ENCODE peak calls at places on chromosomes 12 and 14, in ten cellular contexts. One of them, this sample, is unnamed.

GRCh38 chr14:32078794-32079663 is 1.9 kb downstream of the ARHGAP5 start:
- DNase-seq in nucleus accumbens: no peak
- DNase-seq in mesothelial cell of epicardium: no peak
- DNase-seq in stimulated activated CD8-positive, alpha-beta memory T cell treated with anti-CD3 and anti-CD28 coated beads, Interleukin-15, amount 100 ng/mL, for 24 hours: no peak
- DNase-seq in effector CD4-positive, alpha-beta T cell: no peak
- DNase-seq in osteocyte: no peak
- DNase-seq in T-cell: no peak
- DNase-seq in cardiac fibroblast: peak
- DNase-seq in CD4-positive, alpha-beta T cell: no peak
- DNase-seq in activated effector memory CD4-positive, alpha-beta T cell treated with anti-CD3 and anti-CD28 coated beads, Interleukin-2, amount 50 U/mL, for 16 hours: peak
- DNase-seq in this sample: no peak

GRCh38 chr12:2054091-2055018 is 1.6 kb downstream of the CACNA1C start:
- DNase-seq in T-cell: no peak
- DNase-seq in osteocyte: no peak
- DNase-seq in mesothelial cell of epicardium: peak
- DNase-seq in effector CD4-positive, alpha-beta T cell: no peak
- DNase-seq in cardiac fibroblast: no peak
- DNase-seq in nucleus accumbens: no peak
- DNase-seq in activated effector memory CD4-positive, alpha-beta T cell treated with anti-CD3 and anti-CD28 coated beads, Interleukin-2, amount 50 U/mL, for 16 hours: no peak
- DNase-seq in stimulated activated CD8-positive, alpha-beta memory T cell treated with anti-CD3 and anti-CD28 coated beads, Interleukin-15, amount 100 ng/mL, for 24 hours: no peak
- DNase-seq in CD4-positive, alpha-beta T cell: no peak
- DNase-seq in this sample: no peak

GRCh38 chr14:101474563-101475467 is 86.5 kb upstream of the DIO3 start:
- DNase-seq in CD4-positive, alpha-beta T cell: no peak
- DNase-seq in stimulated activated CD8-positive, alpha-beta memory T cell treated with anti-CD3 and anti-CD28 coated beads, Interleukin-15, amount 100 ng/mL, for 24 hours: no peak
- DNase-seq in cardiac fibroblast: no peak
- DNase-seq in nucleus accumbens: no peak
- DNase-seq in osteocyte: peak
- DNase-seq in activated effector memory CD4-positive, alpha-beta T cell treated with anti-CD3 and anti-CD28 coated beads, Interleukin-2, amount 50 U/mL, for 16 hours: peak
- DNase-seq in effector CD4-positive, alpha-beta T cell: no peak
- DNase-seq in mesothelial cell of epicardium: peak
- DNase-seq in T-cell: no peak
- DNase-seq in this sample: no peak

GRCh38 chr12:49869816-49870500 is 27.1 kb upstream of the BCDIN3D start:
- DNase-seq in CD4-positive, alpha-beta T cell: no peak
- DNase-seq in cardiac fibroblast: no peak
- DNase-seq in stimulated activated CD8-positive, alpha-beta memory T cell treated with anti-CD3 and anti-CD28 coated beads, Interleukin-15, amount 100 ng/mL, for 24 hours: no peak
- DNase-seq in nucleus accumbens: no peak
- DNase-seq in osteocyte: no peak
- DNase-seq in mesothelial cell of epicardium: no peak
- DNase-seq in effector CD4-positive, alpha-beta T cell: no peak
- DNase-seq in T-cell: no peak
- DNase-seq in activated effector memory CD4-positive, alpha-beta T cell treated with anti-CD3 and anti-CD28 coated beads, Interleukin-2, amount 50 U/mL, for 16 hours: peak
- DNase-seq in this sample: no peak

GRCh38 chr12:107512391-107512790 is 173.2 kb upstream of the PWP1 start:
- DNase-seq in activated effector memory CD4-positive, alpha-beta T cell treated with anti-CD3 and anti-CD28 coated beads, Interleukin-2, amount 50 U/mL, for 16 hours: no peak
- DNase-seq in effector CD4-positive, alpha-beta T cell: no peak
- DNase-seq in osteocyte: no peak
- DNase-seq in nucleus accumbens: no peak
- DNase-seq in T-cell: no peak
- DNase-seq in CD4-positive, alpha-beta T cell: no peak
- DNase-seq in stimulated activated CD8-positive, alpha-beta memory T cell treated with anti-CD3 and anti-CD28 coated beads, Interleukin-15, amount 100 ng/mL, for 24 hours: no peak
- DNase-seq in mesothelial cell of epicardium: no peak
- DNase-seq in cardiac fibroblast: peak
- DNase-seq in this sample: no peak

GRCh38 chr12:9668141-9669018 is 1.1 kb upstream of the CLEC2D start:
- DNase-seq in activated effector memory CD4-positive, alpha-beta T cell treated with anti-CD3 and anti-CD28 coated beads, Interleukin-2, amount 50 U/mL, for 16 hours: no peak
- DNase-seq in T-cell: no peak
- DNase-seq in stimulated activated CD8-positive, alpha-beta memory T cell treated with anti-CD3 and anti-CD28 coated beads, Interleukin-15, amount 100 ng/mL, for 24 hours: no peak
- DNase-seq in mesothelial cell of epicardium: no peak
- DNase-seq in CD4-positive, alpha-beta T cell: no peak
- DNase-seq in nucleus accumbens: no peak
- DNase-seq in effector CD4-positive, alpha-beta T cell: no peak
- DNase-seq in cardiac fibroblast: no peak
- DNase-seq in osteocyte: no peak
- DNase-seq in this sample: no peak

GRCh38 chr14:103716091-103716801 is 636 bp downstream of the ZFYVE21 start:
- DNase-seq in nucleus accumbens: no peak
- DNase-seq in effector CD4-positive, alpha-beta T cell: no peak
- DNase-seq in osteocyte: no peak
- DNase-seq in activated effector memory CD4-positive, alpha-beta T cell treated with anti-CD3 and anti-CD28 coated beads, Interleukin-2, amount 50 U/mL, for 16 hours: no peak
- DNase-seq in T-cell: no peak
- DNase-seq in CD4-positive, alpha-beta T cell: no peak
- DNase-seq in stimulated activated CD8-positive, alpha-beta memory T cell treated with anti-CD3 and anti-CD28 coated beads, Interleukin-15, amount 100 ng/mL, for 24 hours: no peak
- DNase-seq in mesothelial cell of epicardium: peak
- DNase-seq in cardiac fibroblast: no peak
- DNase-seq in this sample: no peak

GRCh38 chr12:123305160-123305559 is 33.5 kb upstream of the CDK2AP1 start:
- DNase-seq in mesothelial cell of epicardium: no peak
- DNase-seq in nucleus accumbens: no peak
- DNase-seq in cardiac fibroblast: no peak
- DNase-seq in effector CD4-positive, alpha-beta T cell: no peak
- DNase-seq in T-cell: no peak
- DNase-seq in activated effector memory CD4-positive, alpha-beta T cell treated with anti-CD3 and anti-CD28 coated beads, Interleukin-2, amount 50 U/mL, for 16 hours: no peak
- DNase-seq in osteocyte: no peak
- DNase-seq in CD4-positive, alpha-beta T cell: no peak
- DNase-seq in stimulated activated CD8-positive, alpha-beta memory T cell treated with anti-CD3 and anti-CD28 coated beads, Interleukin-15, amount 100 ng/mL, for 24 hours: no peak
- DNase-seq in this sample: no peak

GRCh38 chr12:131684015-131684725 is 26.7 kb upstream of the SFSWAP start:
- DNase-seq in mesothelial cell of epicardium: no peak
- DNase-seq in activated effector memory CD4-positive, alpha-beta T cell treated with anti-CD3 and anti-CD28 coated beads, Interleukin-2, amount 50 U/mL, for 16 hours: peak
- DNase-seq in osteocyte: peak
- DNase-seq in cardiac fibroblast: no peak
- DNase-seq in CD4-positive, alpha-beta T cell: no peak
- DNase-seq in T-cell: no peak
- DNase-seq in stimulated activated CD8-positive, alpha-beta memory T cell treated with anti-CD3 and anti-CD28 coated beads, Interleukin-15, amount 100 ng/mL, for 24 hours: no peak
- DNase-seq in effector CD4-positive, alpha-beta T cell: no peak
- DNase-seq in nucleus accumbens: no peak
- DNase-seq in this sample: no peak

GRCh38 chr14:88770736-88771135 is 22.0 kb downstream of the EML5 start:
- DNase-seq in osteocyte: no peak
- DNase-seq in stimulated activated CD8-positive, alpha-beta memory T cell treated with anti-CD3 and anti-CD28 coated beads, Interleukin-15, amount 100 ng/mL, for 24 hours: no peak
- DNase-seq in effector CD4-positive, alpha-beta T cell: no peak
- DNase-seq in T-cell: no peak
- DNase-seq in activated effector memory CD4-positive, alpha-beta T cell treated with anti-CD3 and anti-CD28 coated beads, Interleukin-2, amount 50 U/mL, for 16 hours: no peak
- DNase-seq in nucleus accumbens: no peak
- DNase-seq in CD4-positive, alpha-beta T cell: no peak
- DNase-seq in mesothelial cell of epicardium: no peak
- DNase-seq in cardiac fibroblast: no peak
- DNase-seq in this sample: no peak

GRCh38 chr14:69882086-69882864 is 3.1 kb downstream of the SMOC1 start:
- DNase-seq in T-cell: no peak
- DNase-seq in activated effector memory CD4-positive, alpha-beta T cell treated with anti-CD3 and anti-CD28 coated beads, Interleukin-2, amount 50 U/mL, for 16 hours: no peak
- DNase-seq in mesothelial cell of epicardium: no peak
- DNase-seq in nucleus accumbens: no peak
- DNase-seq in cardiac fibroblast: no peak
- DNase-seq in osteocyte: peak
- DNase-seq in CD4-positive, alpha-beta T cell: no peak
- DNase-seq in stimulated activated CD8-positive, alpha-beta memory T cell treated with anti-CD3 and anti-CD28 coated beads, Interleukin-15, amount 100 ng/mL, for 24 hours: no peak
- DNase-seq in effector CD4-positive, alpha-beta T cell: no peak
- DNase-seq in this sample: no peak

GRCh38 chr14:50260072-50260471 is 28.7 kb upstream of the SOS2 start:
- DNase-seq in activated effector memory CD4-positive, alpha-beta T cell treated with anti-CD3 and anti-CD28 coated beads, Interleukin-2, amount 50 U/mL, for 16 hours: no peak
- DNase-seq in CD4-positive, alpha-beta T cell: no peak
- DNase-seq in mesothelial cell of epicardium: no peak
- DNase-seq in cardiac fibroblast: no peak
- DNase-seq in T-cell: no peak
- DNase-seq in osteocyte: no peak
- DNase-seq in nucleus accumbens: no peak
- DNase-seq in stimulated activated CD8-positive, alpha-beta memory T cell treated with anti-CD3 and anti-CD28 coated beads, Interleukin-15, amount 100 ng/mL, for 24 hours: no peak
- DNase-seq in effector CD4-positive, alpha-beta T cell: no peak
- DNase-seq in this sample: no peak